ENCODE peak calls at places on chromosome 19, in five cellular contexts. M is GM19239; I is HCEC 1CT; V is activated CD4-positive, CD25-positive, alpha-beta regulatory T cell treated with anti-CD3 and anti-CD28 coated beads, Interleukin-2, amount 50 U/mL, for 72 hours; A is aorta. W is an unnamed sample.

GRCh38 chr19:38003427-38004099 is 96.6 kb downstream of the SIPA1L3 start:
- DNase-seq in M (no peak), I (peak), V (no peak), A (peak), W (no peak)

GRCh38 chr19:48841047-48841446 is 4.8 kb upstream of the HSD17B14 start:
- DNase-seq in M (no peak), I (no peak), V (no peak), A (no peak), W (no peak)

GRCh38 chr19:38684078-38684861 is 36.8 kb downstream of the ACTN4 start:
- DNase-seq in M (no peak), I (peak), V (no peak), A (peak), W (peak)

GRCh38 chr19:7902796-7903243 is 857 bp upstream of the MAP2K7 start:
- DNase-seq in M (no peak), I (no peak), V (no peak), A (no peak), W (no peak)

GRCh38 chr19:41564515-41565383 is 11.2 kb upstream of the CEACAM21 start:
- DNase-seq in M (no peak), I (no peak), V (no peak), A (no peak), W (no peak)

GRCh38 chr19:29233591-29233990 is 20.6 kb upstream of the UQCRFS1 start:
- DNase-seq in M (no peak), I (no peak), V (no peak), A (no peak), W (no peak)

GRCh38 chr19:30696514-30696913 is 324.3 kb downstream of the ZNF536 start:
- DNase-seq in M (no peak), I (no peak), V (no peak), A (no peak), W (no peak)

GRCh38 chr19:13093407-13094284 is 9.0 kb downstream of the LYL1 start:
- DNase-seq in M (peak), I (peak), V (peak), A (peak), W (peak)